ENCODE peak calls at places on chromosomes 6 and 20, in six cellular contexts. M is ascending aorta; E is heart right ventricle; S is A549; W is CD8-positive, alpha-beta memory T cell; Q is esophagus squamous epithelium. R is an unnamed sample. For H3K4me1, the result is how much of the 10 kb centered on the place peaks cover.

GRCh38 chr6:88867841-88868558 is 95.4 kb downstream of the RNGTT start:
- DNase-seq in M (no peak), E (no peak), S (peak), W (no peak), Q (no peak), R (no peak)

GRCh38 chr6:40907198-40907701 is 131.8 kb downstream of the UNC5CL start:
- DNase-seq in M (no peak), E (peak), S (peak), W (no peak), Q (no peak), R (no peak)

GRCh38 chr6:39865011-39865888 is 69.0 kb downstream of the MOCS1 start:
- DNase-seq in M (peak), E (peak), S (peak), W (peak), Q (no peak), R (peak)

GRCh38 chr20:8454137-8454712 is 322.2 kb downstream of the PLCB1 start:
- DNase-seq in M (no peak), E (no peak), S (peak), W (no peak), Q (no peak), R (no peak)

GRCh38 chr6:41586564-41586963 is 40.4 kb downstream of the FOXP4 start:
- DNase-seq in M (no peak), E (no peak), S (no peak), W (no peak), Q (no peak), R (no peak)

GRCh38 chr6:155103816-155104366 is 108.8 kb downstream of the TIAM2 start:
- DNase-seq in M (no peak), E (no peak), S (no peak), W (no peak), Q (no peak), R (no peak)

GRCh38 chr6:97316982-97317381 is 34.0 kb upstream of the MMS22L start:
- DNase-seq in M (no peak), E (no peak), S (no peak), W (no peak), Q (no peak), R (no peak)

GRCh38 chr6:155645328-155645727 is 189.7 kb upstream of the NOX3 start:
- DNase-seq in M (no peak), E (no peak), S (no peak), W (no peak), Q (no peak), R (no peak)

GRCh38 chr6:41284726-41285125 is 1.8 kb downstream of the TREM1 start:
- DNase-seq in M (no peak), E (no peak), S (no peak), W (no peak), Q (no peak), R (no peak)

GRCh38 chr6:86107985-86108384 is 465.3 kb upstream of the SYNCRIP start:
- DNase-seq in M (no peak), E (no peak), S (no peak), W (no peak), Q (no peak), R (no peak)

GRCh38 chr6:155157101-155157500 is 106.7 kb upstream of the CLDN20 start:
- DNase-seq in M (no peak), E (no peak), S (no peak), W (no peak), Q (no peak), R (no peak)

GRCh38 chr6:74851598-74851997 is 354.3 kb downstream of the COL12A1 start:
- DNase-seq in M (no peak), E (no peak), S (no peak), W (no peak), Q (no peak), R (no peak)

GRCh38 chr6:136655251-136656014 is 105.2 kb upstream of the MAP7 start:
- DNase-seq in M (no peak), E (no peak), S (no peak), W (no peak), Q (no peak), R (no peak)

GRCh38 chr20:59938696-59939051 is 1.4 kb downstream of the PPP1R3D start:
- DNase-seq in M (no peak), E (peak), S (no peak), W (no peak), Q (no peak), R (no peak)

GRCh38 chr6:156175971-156176421 is 601.2 kb upstream of the ARID1B start:
- DNase-seq in M (no peak), E (peak), S (peak), W (no peak), Q (no peak), R (no peak)

GRCh38 chr20:35306931-35307517 is 14.8 kb upstream of the FAM83C start:
- DNase-seq in M (peak), E (no peak), S (peak), W (no peak), Q (no peak), R (peak)

GRCh38 chr6:129575378-129576118 is 134.4 kb downstream of the ARHGAP18 start:
- DNase-seq in M (no peak), E (no peak), S (peak), W (no peak), Q (no peak), R (no peak)

GRCh38 chr6:43924222-43924702 is 154.3 kb downstream of the VEGFA start:
- DNase-seq in M (no peak), E (no peak), S (no peak), W (peak), Q (no peak), R (no peak)

GRCh38 chr6:90388395-90388794 is 91.8 kb upstream of the BACH2 start:
- DNase-seq in M (no peak), E (no peak), S (no peak), W (no peak), Q (no peak), R (no peak)

GRCh38 chr6:89917801-89918366 is 23.6 kb downstream of the GJA10 start:
- DNase-seq in M (no peak), E (no peak), S (no peak), W (no peak), Q (no peak), R (no peak)

GRCh38 chr20:36470482-36471062 is 70.7 kb upstream of the MYL9 start:
- DNase-seq in M (no peak), E (no peak), S (no peak), W (no peak), Q (no peak), R (no peak)

GRCh38 chr6:17967668-17968067 is 19.8 kb downstream of the KIF13A start:
- DNase-seq in M (no peak), E (no peak), S (no peak), W (no peak), Q (no peak), R (no peak)
- H3K4me1 ChIP-seq in M (under half), E (half or more), S (under half), W (under half), Q (half or more), R (under half)

GRCh38 chr6:52310932-52311331 is 26.4 kb upstream of the MCM3 start:
- DNase-seq in M (no peak), E (no peak), S (no peak), W (no peak), Q (no peak), R (no peak)

GRCh38 chr6:52305385-52305784 is 20.8 kb upstream of the MCM3 start:
- DNase-seq in M (no peak), E (no peak), S (no peak), W (no peak), Q (no peak), R (no peak)

GRCh38 chr6:52305948-52306767 is 21.6 kb upstream of the MCM3 start:
- DNase-seq in M (no peak), E (no peak), S (no peak), W (no peak), Q (no peak), R (peak)

GRCh38 chr6:52306972-52307849 is 22.7 kb upstream of the MCM3 start:
- DNase-seq in M (no peak), E (no peak), S (no peak), W (no peak), Q (no peak), R (no peak)

GRCh38 chr6:52307900-52308372 is 23.4 kb upstream of the MCM3 start:
- DNase-seq in M (no peak), E (no peak), S (no peak), W (no peak), Q (no peak), R (no peak)
- H3K4me1 ChIP-seq in M (under half), E (under half), S (under half), W (half or more), Q (under half), R (under half)

DNA sequence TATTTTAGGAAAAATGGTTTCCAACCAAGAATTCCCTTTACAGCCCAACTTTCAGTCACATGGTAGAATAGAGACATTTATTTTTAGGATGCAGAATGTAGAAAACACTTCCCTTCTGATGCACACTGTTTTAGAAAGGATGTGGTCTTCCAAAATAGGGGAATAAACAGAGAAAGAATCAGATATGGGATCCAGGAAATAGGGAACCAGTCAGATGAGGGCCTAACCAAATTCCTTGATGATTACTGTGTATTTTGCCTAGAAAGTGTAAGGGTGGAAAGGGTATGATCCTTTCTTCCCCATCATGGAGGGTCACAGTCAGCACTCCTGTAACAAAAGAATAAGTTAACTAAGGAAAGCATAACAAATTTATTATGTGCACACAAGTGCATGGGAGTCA is 27.4 kb downstream of the SLX4IP start:
- DNase-seq in M (no peak), E (no peak), S (no peak), W (no peak), Q (no peak), R (no peak)
- H3K4me1 ChIP-seq in M (under half), E (under half), S (under half), W (under half), Q (under half), R (under half)

GRCh38 chr20:58398254-58398653 is 9.2 kb downstream of the VAPB start:
- DNase-seq in M (no peak), E (no peak), S (no peak), W (no peak), Q (no peak), R (no peak)
- H3K4me1 ChIP-seq in M (under half), E (under half), S (under half), W (half or more), Q (half or more), R (under half)

DNA sequence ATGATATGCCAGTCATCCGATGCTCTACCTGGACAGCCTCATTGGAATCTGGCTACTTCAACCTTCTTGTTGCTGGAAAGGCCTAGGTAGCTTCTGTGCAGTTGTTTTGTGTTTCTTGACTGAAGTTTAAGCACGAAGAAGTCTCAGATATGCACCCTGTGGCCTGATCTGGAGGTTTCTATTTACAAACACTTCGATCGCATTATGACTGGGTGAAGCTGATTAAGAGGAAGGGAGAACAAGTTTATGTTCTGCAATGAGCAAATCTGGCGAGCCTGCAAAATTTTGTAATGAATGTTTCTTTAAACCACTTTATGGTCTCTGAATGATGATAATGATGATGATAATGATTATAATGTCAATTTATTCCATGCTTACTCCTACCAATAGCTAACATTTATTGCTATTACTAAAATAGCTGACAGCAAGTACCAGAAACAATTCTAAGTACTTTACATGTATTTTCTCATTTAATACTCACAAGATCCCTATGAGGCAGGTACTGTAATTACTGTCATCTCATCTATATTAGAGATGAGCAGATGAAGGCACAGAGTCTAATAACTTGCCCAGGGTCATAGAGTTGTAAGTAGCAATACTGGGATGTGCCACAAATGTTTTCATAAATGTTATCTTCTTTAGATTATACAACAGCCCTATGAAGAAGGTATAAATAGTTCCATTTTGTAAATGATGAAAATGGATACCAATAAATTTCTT is 126.1 kb upstream of the UST start:
- DNase-seq in M (no peak), E (no peak), S (no peak), W (no peak), Q (no peak), R (peak)
- H3K4me1 ChIP-seq in M (under half), E (under half), S (under half), W (under half), Q (under half), R (under half)

DNA sequence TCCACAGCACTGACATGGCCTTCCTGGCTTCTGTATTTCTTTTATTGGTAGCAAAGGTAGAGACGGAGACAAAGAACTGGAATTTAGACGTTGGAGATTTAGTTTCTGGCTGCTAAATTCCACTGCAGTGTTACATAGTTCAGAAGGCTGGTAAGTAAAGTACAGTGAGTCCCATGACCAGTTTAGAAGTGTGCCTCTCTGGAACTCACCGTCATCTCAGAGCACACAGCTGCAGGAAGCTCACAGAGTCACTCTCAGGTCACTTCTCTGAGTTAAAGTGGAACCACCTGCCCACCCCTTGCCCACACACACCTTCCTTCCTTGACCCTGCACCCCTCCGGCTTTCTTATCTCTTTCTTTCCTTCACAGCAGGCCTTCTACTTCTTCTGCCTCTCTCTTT is 19.6 kb upstream of the BMP6 start:
- DNase-seq in M (no peak), E (no peak), S (no peak), W (no peak), Q (no peak), R (no peak)
- H3K4me1 ChIP-seq in M (under half), E (under half), S (under half), W (under half), Q (under half), R (under half)

DNA sequence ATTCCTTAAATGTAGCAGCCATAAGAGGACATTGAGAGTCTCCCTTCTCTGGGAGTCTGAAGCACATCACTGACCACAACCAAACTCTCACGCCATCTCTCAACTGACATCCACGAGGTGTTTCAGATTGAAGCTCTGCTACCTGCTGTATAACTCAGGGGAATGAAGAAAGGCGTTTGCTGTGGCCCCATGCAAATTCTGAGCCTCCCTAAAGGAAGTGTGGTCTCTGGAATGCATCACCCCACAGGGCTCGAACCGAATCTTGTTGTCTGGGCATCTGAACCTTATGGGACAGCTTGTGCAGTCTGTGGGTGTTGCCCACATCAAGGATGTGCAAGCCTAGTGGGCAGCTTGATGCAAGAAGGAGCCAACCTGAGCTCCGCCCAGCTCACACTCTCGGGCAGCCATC is 10.9 kb downstream of the PMEPA1 start:
- DNase-seq in M (no peak), E (no peak), S (peak), W (no peak), Q (no peak), R (no peak)
- H3K4me1 ChIP-seq in M (under half), E (under half), S (half or more), W (under half), Q (under half), R (under half)

DNA sequence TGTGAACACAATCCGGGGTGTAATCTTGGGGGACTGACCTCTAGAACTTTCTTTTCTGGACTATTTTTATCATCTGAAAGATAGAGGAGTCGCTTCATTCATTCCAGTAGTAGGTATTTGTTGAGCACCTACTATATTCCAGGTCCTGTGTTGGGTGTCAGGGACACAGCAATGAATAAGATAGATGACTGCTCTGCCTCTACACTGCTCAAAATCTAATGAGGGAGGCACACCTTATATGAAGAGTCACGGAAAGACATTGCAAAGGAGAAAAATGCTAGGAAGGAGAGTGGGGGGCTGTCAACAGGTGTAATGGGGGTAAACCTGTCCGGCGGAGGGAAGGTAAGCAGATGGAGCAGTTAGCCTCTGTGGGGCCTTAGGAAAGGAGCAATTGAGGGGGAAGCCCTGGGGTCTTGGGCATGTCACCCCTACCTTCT is 8.8 kb upstream of the COMMD7 start:
- DNase-seq in M (no peak), E (no peak), S (no peak), W (no peak), Q (no peak), R (no peak)
- H3K4me1 ChIP-seq in M (under half), E (under half), S (under half), W (under half), Q (under half), R (under half)

GRCh38 chr6:163554032-163554431 is 139.5 kb downstream of the QKI start:
- DNase-seq in M (no peak), E (no peak), S (no peak), W (no peak), Q (no peak), R (no peak)
- H3K4me1 ChIP-seq in M (under half), E (under half), S (under half), W (under half), Q (under half), R (under half)